ENCODE peak calls at places on chromosomes 4 and X, in nine cellular contexts. O is keratinocyte, C is kidney epithelial cell, N is BJ, B is bronchial epithelial cell, V is left ventricle myocardium inferior, F is mammary epithelial cell, M is tibial nerve, R is HL-60. X is an unnamed sample.
A peak's percentile ranks its signal among the peaks of the same experiment; 100 is the strongest.

GRCh38 chr4:106898621-106899230 is 137.4 kb downstream of the DKK2 start:
- DNase-seq in N (peak; percentile 4), V (no peak), B (peak; percentile 58), M (peak; percentile 66), C (peak; percentile 5), R (peak; percentile 50), F (peak; percentile 37), O (peak; percentile 9), X (peak; percentile 87)

GRCh38 chr4:117793786-117794369 is 240.4 kb upstream of the NDST3 start:
- DNase-seq in V (no peak), R (no peak), C (no peak), O (no peak), N (no peak), B (peak; percentile 64), M (no peak), F (peak; percentile 81), X (no peak)

GRCh38 chr4:120754590-120754989 is 167.9 kb downstream of the PRDM5 start:
- DNase-seq in V (peak; percentile 42), B (no peak), N (no peak), M (no peak), O (no peak), F (no peak), R (no peak), C (no peak), X (peak; percentile 28)

GRCh38 chr4:171170671-171171070 is 642.5 kb upstream of the GALNTL6 start:
- DNase-seq in O (no peak), F (no peak), V (no peak), N (no peak), R (no peak), C (no peak), M (no peak), B (no peak), X (no peak)

GRCh38 chrX:152845618-152846240 is 14.9 kb downstream of the NSDHL start:
- DNase-seq in R (no peak), C (no peak), V (no peak), B (no peak), M (no peak), O (no peak), F (no peak), N (no peak), X (no peak)

GRCh38 chr4:144647095-144647959 is 1.4 kb downstream of the HHIP start:
- DNase-seq in N (no peak), R (no peak), M (no peak), C (no peak), F (no peak), V (no peak), O (no peak), B (no peak), X (peak; percentile 77)

GRCh38 chrX:13937370-13938052 is 92.2 kb downstream of the GEMIN8 start:
- DNase-seq in O (no peak), F (no peak), C (peak; percentile 5), N (no peak), V (no peak), M (no peak), B (no peak), R (no peak), X (peak; percentile 5)

GRCh38 chr4:140252144-140252741 is 98.3 kb upstream of the MAML3 start:
- DNase-seq in N (no peak), M (no peak), F (no peak), C (no peak), O (no peak), B (no peak), R (no peak), V (no peak), X (peak; percentile 30)

GRCh38 chrX:132491191-132491590 is 2.4 kb upstream of the MBNL3 start:
- DNase-seq in M (peak; percentile 9), V (no peak), N (no peak), B (peak; percentile 61), F (peak; percentile 65), C (no peak), R (peak; percentile 81), O (no peak), X (no peak)

GRCh38 chr4:165563851-165564250 is 185.0 kb downstream of the CPE start:
- DNase-seq in N (no peak), C (no peak), V (no peak), M (no peak), R (no peak), F (peak; percentile 80), O (peak; percentile 41), B (peak; percentile 74), X (no peak)

GRCh38 chr4:52618795-52619590 is 40.1 kb downstream of the USP46 start:
- DNase-seq in M (no peak), F (no peak), R (no peak), B (no peak), C (no peak), V (no peak), O (no peak), N (no peak), X (no peak)

GRCh38 chr4:1009647-1010521 is 1.5 kb upstream of the FGFRL1 start:
- DNase-seq in M (peak; percentile 54), N (no peak), O (no peak), V (peak; percentile 69), F (peak; percentile 38), B (no peak), R (peak; percentile 38), C (no peak), X (peak; percentile 61)

GRCh38 chrX:39475372-39475771 is 622.4 kb downstream of the BCOR start:
- DNase-seq in B (no peak), F (no peak), O (no peak), M (no peak), V (no peak), N (no peak), C (no peak), R (no peak), X (no peak)
- H3K4me3 ChIP-seq in B (no peak overlapping the region), F (no peak overlapping the region), O (no peak overlapping the region), M (no peak overlapping the region), V (no peak overlapping the region), N (no peak overlapping the region), C (no peak overlapping the region), R (no peak overlapping the region), X (no peak overlapping the region)

DNA sequence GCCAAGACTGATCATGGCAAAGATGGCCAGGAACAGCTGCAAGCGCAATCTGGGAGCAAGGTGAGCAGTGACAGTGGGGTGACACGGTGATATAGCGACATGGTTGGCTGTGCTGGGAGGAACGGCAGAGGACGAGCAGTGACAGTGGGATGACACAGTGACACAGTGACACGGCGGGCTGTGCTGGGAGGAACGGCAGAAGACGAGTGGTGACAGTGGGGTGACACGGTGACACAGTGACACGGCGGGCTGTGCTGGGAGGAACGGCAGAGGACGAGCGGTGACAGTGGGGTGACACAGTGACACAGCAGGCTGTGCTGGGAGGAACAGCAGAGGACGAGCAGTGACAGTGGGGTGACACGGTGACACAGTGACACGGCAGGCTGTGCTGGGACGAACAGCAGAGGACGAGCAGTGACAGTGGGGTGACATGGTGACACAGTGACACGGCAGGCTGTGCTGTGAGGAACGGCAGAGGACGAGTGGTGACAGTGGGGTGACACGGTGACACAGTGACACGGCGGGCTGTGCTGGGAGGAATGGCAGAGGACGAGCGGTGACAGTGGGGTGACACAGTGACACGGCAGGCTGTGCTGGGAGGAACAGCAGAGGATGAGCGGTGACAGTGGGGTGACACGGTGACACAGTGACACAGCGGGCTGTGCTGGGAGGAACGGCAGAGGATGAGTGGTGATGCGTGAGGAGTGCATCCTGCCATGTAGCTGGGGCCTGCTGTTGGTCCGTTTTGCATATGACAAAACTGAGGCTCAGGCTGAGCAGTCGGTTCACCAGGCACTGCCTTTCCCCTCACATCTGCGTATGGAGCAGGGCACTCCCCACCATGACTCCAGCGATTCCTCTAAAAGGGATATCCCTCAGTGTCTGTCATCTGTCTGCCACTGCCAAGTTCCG is 36.0 kb upstream of the MXD4 start:
- DNase-seq in R (no peak), B (no peak), C (no peak), N (no peak), F (no peak), M (no peak), V (no peak), O (no peak), X (no peak)
- H3K4me3 ChIP-seq in R (no peak overlapping the region), B (no peak overlapping the region), C (no peak overlapping the region), N (no peak overlapping the region), F (no peak overlapping the region), M (no peak overlapping the region), V (no peak overlapping the region), O (no peak overlapping the region), X (no peak overlapping the region)

DNA sequence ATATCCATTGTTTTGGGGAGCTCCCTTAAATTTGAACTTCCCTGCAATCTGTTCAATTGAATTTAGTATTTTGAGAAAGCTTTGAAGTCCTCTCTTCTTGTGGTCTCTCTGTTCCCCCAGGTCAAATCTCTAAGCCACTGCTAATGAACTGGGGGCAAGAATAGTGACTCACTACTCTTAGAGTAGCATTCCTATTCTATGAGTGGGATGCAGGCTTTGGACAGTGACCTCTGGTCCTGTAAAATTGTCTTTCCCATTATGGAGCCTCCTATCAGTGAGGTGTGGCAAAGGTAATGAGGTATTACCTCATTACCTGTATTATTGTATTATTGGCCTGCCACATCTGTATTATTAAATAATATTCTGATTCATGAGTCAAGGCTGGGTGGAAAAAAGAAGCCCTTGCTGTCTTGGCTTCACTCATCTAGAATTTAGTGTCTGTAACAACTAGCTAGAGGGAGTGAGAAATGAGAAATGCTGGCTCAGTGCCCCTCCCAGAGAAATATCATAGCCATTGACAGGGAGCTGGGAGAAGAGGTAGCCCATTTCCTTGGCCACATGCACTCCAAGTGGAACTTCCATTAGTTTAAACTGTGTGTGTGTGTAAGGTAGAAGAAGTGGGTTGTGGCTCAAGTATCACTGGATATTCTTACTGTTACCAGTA is 393.9 kb upstream of the CTSO start:
- DNase-seq in F (peak; percentile 72), O (no peak), N (peak; percentile 6), R (no peak), M (no peak), B (peak; percentile 71), V (no peak), C (peak; percentile 59), X (peak; percentile 35)
- H3K4me3 ChIP-seq in F (no peak overlapping the region), O (no peak overlapping the region), N (no peak overlapping the region), R (no peak overlapping the region), M (no peak overlapping the region), B (no peak overlapping the region), V (no peak overlapping the region), C (no peak overlapping the region), X (no peak overlapping the region)

GRCh38 chr4:78778530-78778929 is 2.4 kb downstream of the BMP2K start:
- DNase-seq in R (no peak), N (no peak), M (no peak), F (no peak), V (no peak), B (no peak), C (no peak), O (no peak), X (no peak)

GRCh38 chr4:78781086-78781630 is 5.0 kb downstream of the BMP2K start:
- DNase-seq in C (no peak), M (no peak), N (no peak), V (no peak), F (no peak), R (no peak), B (no peak), O (no peak), X (no peak)

GRCh38 chr4:78781925-78782324 is 5.8 kb downstream of the BMP2K start:
- DNase-seq in C (no peak), V (no peak), R (peak; percentile 37), N (no peak), F (no peak), B (no peak), M (no peak), O (no peak), X (no peak)

GRCh38 chr4:78779280-78779679 is 3.1 kb downstream of the BMP2K start:
- DNase-seq in C (no peak), R (no peak), B (peak; percentile 58), M (no peak), F (no peak), O (no peak), V (no peak), N (no peak), X (peak; percentile 46)

DNA sequence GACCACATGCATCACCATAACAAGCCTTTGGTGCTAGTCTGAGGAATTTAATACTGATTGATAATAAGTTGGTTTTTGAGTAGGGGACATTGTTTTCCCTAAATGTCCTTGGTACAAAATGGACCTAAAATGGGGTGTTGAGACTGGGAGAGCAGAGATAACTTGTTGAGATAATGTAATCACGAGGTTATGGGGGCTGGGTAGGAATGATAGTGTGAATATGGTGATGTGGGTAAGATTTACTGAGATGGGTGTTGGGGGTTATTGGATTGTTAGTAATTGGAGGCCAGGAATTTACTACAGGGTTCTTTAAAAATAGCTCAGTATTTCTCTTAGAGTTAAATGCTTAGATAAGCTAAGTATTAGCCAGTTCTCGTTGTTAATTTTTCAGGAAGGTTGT is 3.9 kb downstream of the BMP2K start:
- DNase-seq in N (no peak), R (no peak), F (no peak), B (no peak), C (no peak), O (no peak), V (no peak), M (no peak), X (no peak)
- H3K4me3 ChIP-seq in N (no peak overlapping the region), R (no peak overlapping the region), F (no peak overlapping the region), B (no peak overlapping the region), C (no peak overlapping the region), O (no peak overlapping the region), V (peak overlapping the region; percentile 90), M (no peak overlapping the region), X (no peak overlapping the region)

X was measured in choroid plexus epithelial cell.